ENCODE peak calls at places on chromosome 10, in six cellular contexts. V is lower lobe of right lung; H is hepatic stellate cell; K is AG09309; F is epithelial cell of esophagus; U is CD8-positive, alpha-beta memory T cell. D is an unnamed sample.

GRCh38 chr10:72254891-72255568 is 18.7 kb upstream of the DDIT4 start:
- DNase-seq in V (peak; percentile 89), H (peak; percentile 83), K (no peak), F (peak; percentile 66), U (no peak), D (no peak)

GRCh38 chr10:13162013-13162364 is 631 bp downstream of the MCM10 start:
- DNase-seq in V (no peak), H (peak; percentile 22), K (no peak), F (no peak), U (no peak), D (no peak)

GRCh38 chr10:126253613-126254002 is 134.7 kb downstream of the ADAM12 start:
- DNase-seq in V (no peak), H (no peak), K (no peak), F (peak; percentile 75), U (no peak), D (no peak)

GRCh38 chr10:62619409-62619730 is 185.2 kb upstream of the ADO start:
- DNase-seq in V (no peak), H (no peak), K (no peak), F (no peak), U (no peak), D (no peak)

GRCh38 chr10:112183329-112184051 is at the start of gene GPAM:
- DNase-seq in V (peak; percentile 97), H (peak; percentile 84), K (peak; percentile 80), F (peak; percentile 92), U (peak; percentile 98), D (peak; percentile 93)

GRCh38 chr10:44413416-44413815 is 28.5 kb upstream of the CXCL12 start:
- DNase-seq in V (no peak), H (no peak), K (no peak), F (no peak), U (no peak), D (no peak)

GRCh38 chr10:17075975-17076374 is 53.6 kb downstream of the CUBN start:
- DNase-seq in V (no peak), H (no peak), K (no peak), F (no peak), U (no peak), D (no peak)

GRCh38 chr10:114664127-114664526 is 6.1 kb upstream of the ABLIM1 start:
- DNase-seq in V (no peak), H (no peak), K (no peak), F (no peak), U (no peak), D (no peak)

GRCh38 chr10:101580486-101581399 is 7.3 kb downstream of the POLL start:
- DNase-seq in V (peak; percentile 6), H (no peak), K (no peak), F (no peak), U (no peak), D (no peak)

D was measured in B cell.